ENCODE peak calls at places on chromosomes 1 and 21, in five cellular contexts. One of them, this sample, is unnamed. For H3K4me1, the result is how much of the 10 kb centered on the place peaks cover.

GRCh38 chr1:116232989-116233514 is 121.9 kb downstream of the MAB21L3 start:
- DNase-seq in mammary epithelial cell: no peak
- DNase-seq in heart left ventricle: no peak
- DNase-seq in heart right ventricle: no peak
- DNase-seq in PC-3: no peak
- DNase-seq in this sample: no peak

GRCh38 chr21:43864806-43865470 is at the start of gene AGPAT3:
- DNase-seq in mammary epithelial cell: no peak
- DNase-seq in heart left ventricle: peak
- DNase-seq in heart right ventricle: no peak
- DNase-seq in PC-3: peak
- DNase-seq in this sample: no peak

GRCh38 chr1:225980005-225980404 is 19.1 kb downstream of the SDE2 start:
- DNase-seq in mammary epithelial cell: no peak
- DNase-seq in heart left ventricle: no peak
- DNase-seq in heart right ventricle: no peak
- DNase-seq in PC-3: no peak
- DNase-seq in this sample: no peak

GRCh38 chr1:202623075-202623474 is 87.2 kb downstream of the SYT2 start:
- DNase-seq in mammary epithelial cell: no peak
- DNase-seq in heart left ventricle: peak
- DNase-seq in heart right ventricle: peak
- DNase-seq in PC-3: no peak
- DNase-seq in this sample: no peak

GRCh38 chr1:109883248-109883955 is 27.2 kb upstream of the CSF1 start:
- DNase-seq in mammary epithelial cell: no peak
- DNase-seq in heart left ventricle: peak
- DNase-seq in heart right ventricle: no peak
- DNase-seq in PC-3: no peak
- DNase-seq in this sample: no peak

GRCh38 chr21:37165606-37166005 is 92.6 kb downstream of the TTC3 start:
- DNase-seq in mammary epithelial cell: no peak
- DNase-seq in heart left ventricle: no peak
- DNase-seq in heart right ventricle: no peak
- DNase-seq in PC-3: no peak
- DNase-seq in this sample: no peak

GRCh38 chr1:162674018-162674608 is 41.8 kb downstream of the DDR2 start:
- DNase-seq in mammary epithelial cell: no peak
- DNase-seq in heart left ventricle: no peak
- DNase-seq in heart right ventricle: no peak
- DNase-seq in PC-3: peak
- DNase-seq in this sample: no peak

GRCh38 chr1:24095140-24095859 is 16.6 kb downstream of the MYOM3 start:
- DNase-seq in mammary epithelial cell: no peak
- DNase-seq in heart left ventricle: no peak
- DNase-seq in heart right ventricle: no peak
- DNase-seq in PC-3: no peak
- DNase-seq in this sample: no peak

GRCh38 chr21:25994758-25995163 is 175.8 kb downstream of the APP start:
- DNase-seq in mammary epithelial cell: no peak
- DNase-seq in heart left ventricle: no peak
- DNase-seq in heart right ventricle: no peak
- DNase-seq in PC-3: no peak
- DNase-seq in this sample: no peak

GRCh38 chr1:161001537-161001936 is 19.4 kb downstream of the F11R start:
- DNase-seq in mammary epithelial cell: no peak
- DNase-seq in heart left ventricle: no peak
- DNase-seq in heart right ventricle: no peak
- DNase-seq in PC-3: no peak
- DNase-seq in this sample: no peak

GRCh38 chr1:92804721-92805169 is 19.8 kb upstream of the EVI5 start:
- DNase-seq in mammary epithelial cell: peak
- DNase-seq in heart left ventricle: peak
- DNase-seq in heart right ventricle: peak
- DNase-seq in PC-3: peak
- DNase-seq in this sample: no peak

GRCh38 chr21:18832950-18833349 is 429.4 kb upstream of the TMPRSS15 start:
- DNase-seq in mammary epithelial cell: peak
- DNase-seq in heart left ventricle: no peak
- DNase-seq in heart right ventricle: no peak
- DNase-seq in PC-3: peak
- DNase-seq in this sample: no peak

GRCh38 chr1:93703649-93704048 is 22.0 kb upstream of the BCAR3 start:
- DNase-seq in mammary epithelial cell: peak
- DNase-seq in heart left ventricle: no peak
- DNase-seq in heart right ventricle: no peak
- DNase-seq in PC-3: peak
- DNase-seq in this sample: no peak

GRCh38 chr1:18726388-18726787 is 95.7 kb downstream of the PAX7 start:
- DNase-seq in mammary epithelial cell: no peak
- DNase-seq in heart left ventricle: no peak
- DNase-seq in heart right ventricle: no peak
- DNase-seq in PC-3: no peak
- DNase-seq in this sample: no peak

GRCh38 chr21:42829954-42830353 is 49.4 kb downstream of the WDR4 start:
- DNase-seq in mammary epithelial cell: no peak
- DNase-seq in heart left ventricle: peak
- DNase-seq in heart right ventricle: no peak
- DNase-seq in PC-3: no peak
- DNase-seq in this sample: no peak

DNA sequence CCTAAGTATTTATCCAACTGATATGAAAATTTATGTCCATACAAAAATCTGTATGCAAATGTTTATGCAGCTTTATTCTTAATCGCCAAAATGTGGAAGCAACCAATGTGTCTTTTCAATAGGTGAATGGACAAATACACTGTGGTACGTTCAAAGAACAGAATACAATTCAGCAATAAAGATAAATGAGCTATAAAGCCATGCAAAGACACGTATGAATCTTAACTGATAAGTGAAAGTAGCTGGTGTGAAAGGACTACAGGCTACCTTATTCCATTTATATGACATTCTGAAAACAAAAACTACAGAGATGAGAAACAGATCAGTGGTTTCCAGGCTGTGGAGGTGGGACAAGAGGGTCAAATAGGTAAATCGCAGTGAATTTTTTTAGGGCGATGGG is 419.6 kb upstream of the B3GALT2 start:
- DNase-seq in mammary epithelial cell: no peak
- DNase-seq in heart left ventricle: no peak
- DNase-seq in heart right ventricle: no peak
- DNase-seq in PC-3: no peak
- DNase-seq in this sample: no peak
- H3K4me1 ChIP-seq in mammary epithelial cell: under half
- H3K4me1 ChIP-seq in heart left ventricle: under half
- H3K4me1 ChIP-seq in heart right ventricle: under half
- H3K4me1 ChIP-seq in PC-3: under half
- H3K4me1 ChIP-seq in this sample: under half

GRCh38 chr1:104785575-104786187 is 1036.0 kb downstream of the AMY1C start:
- DNase-seq in mammary epithelial cell: no peak
- DNase-seq in heart left ventricle: no peak
- DNase-seq in heart right ventricle: no peak
- DNase-seq in PC-3: no peak
- DNase-seq in this sample: no peak
- TF ChIP-seq CTCF in mammary epithelial cell: no peak
- TF ChIP-seq CTCF in heart left ventricle: no peak
- TF ChIP-seq CTCF in heart right ventricle: no peak
- TF ChIP-seq CTCF in PC-3: no peak
- TF ChIP-seq CTCF in this sample: no peak

GRCh38 chr1:220527279-220528048 is 472 bp upstream of the MARK1 start:
- DNase-seq in mammary epithelial cell: peak
- DNase-seq in heart left ventricle: peak
- DNase-seq in heart right ventricle: peak
- DNase-seq in PC-3: peak
- DNase-seq in this sample: no peak
- H3K27ac ChIP-seq in mammary epithelial cell: peak
- H3K27ac ChIP-seq in heart left ventricle: peak
- H3K27ac ChIP-seq in heart right ventricle: peak
- H3K27ac ChIP-seq in PC-3: no peak
- H3K27ac ChIP-seq in this sample: peak

DNA sequence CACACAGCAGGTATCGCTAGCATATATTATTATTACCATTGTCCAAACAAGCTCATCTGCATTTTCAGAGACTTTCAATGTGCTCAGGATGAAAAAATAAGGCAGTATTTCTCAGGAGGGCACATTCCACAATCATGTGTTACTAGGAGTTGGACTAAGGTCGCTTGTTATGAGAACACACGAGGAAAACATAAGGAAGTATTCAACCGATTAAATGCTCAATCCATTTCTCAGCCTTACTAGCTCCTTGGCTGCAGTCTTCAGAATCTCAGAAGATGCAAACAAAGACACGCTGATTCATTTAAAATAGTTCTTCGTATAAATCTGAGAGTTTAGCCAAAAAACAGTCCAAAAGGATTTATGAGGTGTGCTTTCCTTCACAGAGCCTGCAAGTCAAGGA is 82.0 kb upstream of the JAK1 start:
- DNase-seq in mammary epithelial cell: no peak
- DNase-seq in heart left ventricle: no peak
- DNase-seq in heart right ventricle: no peak
- DNase-seq in PC-3: no peak
- DNase-seq in this sample: no peak
- H3K4me1 ChIP-seq in mammary epithelial cell: under half
- H3K4me1 ChIP-seq in heart left ventricle: under half
- H3K4me1 ChIP-seq in heart right ventricle: under half
- H3K4me1 ChIP-seq in PC-3: under half
- H3K4me1 ChIP-seq in this sample: under half

DNA sequence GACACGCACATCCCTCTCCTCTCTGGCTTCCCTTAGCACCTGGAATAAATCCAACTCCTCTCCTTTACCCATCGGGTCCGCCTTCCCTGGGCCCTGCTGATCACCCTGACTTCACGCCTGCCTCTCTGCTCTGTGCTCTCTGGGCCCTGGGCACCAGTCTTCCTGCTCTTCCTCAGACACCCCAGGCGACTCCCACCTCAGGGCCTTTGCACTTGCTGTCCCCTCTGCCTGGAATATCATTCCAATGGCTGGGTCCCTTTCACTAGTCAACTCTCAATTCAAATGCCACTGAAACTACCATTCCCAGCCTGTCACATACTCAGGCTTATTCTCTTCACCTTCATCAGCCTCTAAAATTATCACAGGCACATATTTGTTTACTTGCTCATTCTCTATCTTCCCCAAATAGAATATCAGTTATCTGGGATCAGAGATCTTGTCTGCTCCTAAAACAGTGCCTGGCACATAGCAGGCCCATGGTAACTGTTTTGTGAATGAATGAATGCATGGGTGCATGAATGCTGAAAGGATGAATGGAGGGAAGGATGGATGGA is 27.2 kb upstream of the SELENON start:
- DNase-seq in mammary epithelial cell: no peak
- DNase-seq in heart left ventricle: no peak
- DNase-seq in heart right ventricle: no peak
- DNase-seq in PC-3: no peak
- DNase-seq in this sample: no peak
- TF ChIP-seq CTCF in mammary epithelial cell: no peak
- TF ChIP-seq CTCF in heart left ventricle: no peak
- TF ChIP-seq CTCF in heart right ventricle: no peak
- TF ChIP-seq CTCF in PC-3: no peak
- TF ChIP-seq CTCF in this sample: no peak

GRCh38 chr1:174954686-174955669 is 44.8 kb upstream of the CACYBP start:
- DNase-seq in mammary epithelial cell: no peak
- DNase-seq in heart left ventricle: no peak
- DNase-seq in heart right ventricle: no peak
- DNase-seq in PC-3: no peak
- DNase-seq in this sample: no peak
- H3K27ac ChIP-seq in mammary epithelial cell: no peak
- H3K27ac ChIP-seq in heart left ventricle: no peak
- H3K27ac ChIP-seq in heart right ventricle: no peak
- H3K27ac ChIP-seq in PC-3: no peak
- H3K27ac ChIP-seq in this sample: peak

GRCh38 chr1:156081174-156082110 is 823 bp downstream of the MEX3A start:
- DNase-seq in mammary epithelial cell: no peak
- DNase-seq in heart left ventricle: no peak
- DNase-seq in heart right ventricle: no peak
- DNase-seq in PC-3: no peak
- DNase-seq in this sample: no peak
- H3K4me1 ChIP-seq in mammary epithelial cell: under half
- H3K4me1 ChIP-seq in heart left ventricle: under half
- H3K4me1 ChIP-seq in heart right ventricle: under half
- H3K4me1 ChIP-seq in PC-3: under half
- H3K4me1 ChIP-seq in this sample: under half

DNA sequence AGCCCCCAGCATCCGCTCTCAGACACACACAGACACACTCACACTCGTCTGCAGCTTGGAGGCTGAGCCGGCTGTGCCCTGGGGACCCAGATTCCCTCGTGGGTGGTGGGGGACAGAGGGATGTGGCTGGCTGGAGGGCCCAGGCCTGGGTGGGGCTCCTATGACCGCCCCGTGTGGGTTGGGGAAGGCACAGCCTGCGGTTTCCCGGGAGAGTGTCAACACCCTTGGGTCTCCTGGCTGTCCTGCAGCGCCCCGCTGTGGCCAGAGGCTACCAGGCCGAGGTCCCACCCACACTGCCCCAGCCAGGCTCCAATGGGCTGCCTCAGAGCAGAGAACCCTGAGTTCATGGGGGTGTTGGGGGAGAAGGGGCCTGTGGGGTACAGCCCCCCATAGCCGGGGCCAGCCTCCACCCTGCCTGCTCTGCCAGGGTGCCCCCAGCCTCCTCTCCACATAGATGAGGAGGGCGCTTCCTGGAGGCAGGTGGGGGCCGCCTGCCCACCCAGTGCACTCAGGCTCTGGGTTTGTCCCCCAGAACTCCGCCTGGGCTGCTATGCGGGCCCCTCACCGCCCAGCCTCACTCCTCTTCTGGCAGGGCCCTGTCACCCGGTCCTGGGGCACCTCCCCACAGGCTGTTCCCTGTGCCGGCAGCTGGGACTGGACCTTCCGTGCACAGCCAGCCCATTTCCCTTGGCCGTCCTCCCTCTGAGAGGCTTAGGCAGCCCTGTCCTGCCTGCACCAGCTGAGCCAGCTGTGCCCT is at the start of gene TTC34:
- DNase-seq in mammary epithelial cell: no peak
- DNase-seq in heart left ventricle: no peak
- DNase-seq in heart right ventricle: no peak
- DNase-seq in PC-3: peak
- DNase-seq in this sample: no peak
- TF ChIP-seq CTCF in mammary epithelial cell: no peak
- TF ChIP-seq CTCF in heart left ventricle: no peak
- TF ChIP-seq CTCF in heart right ventricle: peak
- TF ChIP-seq CTCF in PC-3: peak
- TF ChIP-seq CTCF in this sample: no peak

DNA sequence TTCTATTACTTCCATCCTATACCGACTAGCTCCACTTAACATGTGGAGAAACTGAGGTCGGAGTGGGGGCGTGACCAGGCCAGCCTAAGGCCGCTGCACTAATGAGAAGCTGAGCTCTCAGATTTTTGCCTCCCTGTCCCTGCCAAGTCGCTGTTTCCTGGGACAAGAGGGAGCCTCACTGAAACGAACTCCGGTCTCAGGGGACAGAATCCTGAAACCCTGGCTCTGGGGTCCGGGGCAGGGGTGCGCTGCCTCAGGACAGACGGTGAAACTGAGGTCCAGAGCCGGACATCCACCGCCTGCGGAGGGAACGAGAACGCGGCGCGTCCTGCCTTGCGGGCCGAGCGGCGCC is 219 bp upstream of the GPX7 start:
- DNase-seq in mammary epithelial cell: no peak
- DNase-seq in heart left ventricle: no peak
- DNase-seq in heart right ventricle: no peak
- DNase-seq in PC-3: no peak
- DNase-seq in this sample: no peak
- H3K27ac ChIP-seq in mammary epithelial cell: no peak
- H3K27ac ChIP-seq in heart left ventricle: peak
- H3K27ac ChIP-seq in heart right ventricle: peak
- H3K27ac ChIP-seq in PC-3: no peak
- H3K27ac ChIP-seq in this sample: peak

This sample was measured in breast epithelium.